ENCODE peak calls at places on chromosomes 12 and 14, in five cellular contexts. W is T-helper 9 cell, P is choroid plexus epithelial cell, J is Caki2, S is RPMI7951. O is an unnamed sample.

GRCh38 chr14:51534623-51535022 is 117.1 kb upstream of the FRMD6 start:
- DNase-seq in J (no peak), P (peak; percentile 62), W (no peak), S (peak; percentile 77), O (peak; percentile 15)

GRCh38 chr12:76455582-76456345 is 103.8 kb downstream of the OSBPL8 start:
- DNase-seq in J (peak; percentile 83), W (no peak), P (peak; percentile 95), S (peak; percentile 79), O (peak; percentile 92)

GRCh38 chr14:64447890-64448667 is 17.2 kb upstream of the AKAP5 start:
- DNase-seq in W (no peak), J (no peak), P (peak; percentile 42), S (no peak), O (no peak)

GRCh38 chr12:130634866-130635265 is 81.2 kb downstream of the RIMBP2 start:
- DNase-seq in J (no peak), W (no peak), P (no peak), S (no peak), O (no peak)

GRCh38 chr14:68655961-68656360 is 136.9 kb downstream of the ZFP36L1 start:
- DNase-seq in W (no peak), P (no peak), J (no peak), S (no peak), O (no peak)

GRCh38 chr12:26566670-26567069 is 266.3 kb downstream of the ITPR2 start:
- DNase-seq in S (no peak), P (no peak), W (no peak), J (no peak), O (no peak)

GRCh38 chr14:65070710-65071033 is 31.6 kb downstream of the MAX start:
- DNase-seq in W (no peak), P (no peak), J (no peak), S (no peak), O (no peak)

GRCh38 chr14:82438416-82438815 is 904.8 kb upstream of the SEL1L start:
- DNase-seq in W (no peak), P (no peak), J (no peak), S (no peak), O (no peak)

GRCh38 chr14:64956697-64957412 is 14.3 kb upstream of the GPX2 start:
- DNase-seq in W (no peak), J (no peak), S (no peak), P (no peak), O (no peak)

GRCh38 chr14:85853996-85854526 is 324.1 kb downstream of the FLRT2 start:
- DNase-seq in J (no peak), W (no peak), S (no peak), P (no peak), O (no peak)

GRCh38 chr12:129550353-129550752 is 353.5 kb downstream of the TMEM132D start:
- DNase-seq in P (no peak), S (no peak), J (no peak), W (no peak), O (no peak)

GRCh38 chr12:41486718-41487117 is 298.6 kb downstream of the PDZRN4 start:
- DNase-seq in S (no peak), J (no peak), P (peak; percentile 65), W (no peak), O (no peak)

GRCh38 chr14:67532998-67533753 is at the start of gene PLEKHH1:
- DNase-seq in J (peak; percentile 72), S (peak; percentile 75), P (peak; percentile 61), W (no peak), O (peak; percentile 46)

GRCh38 chr14:101705733-101706508 is 55.6 kb upstream of the PPP2R5C start:
- DNase-seq in P (peak; percentile 74), S (no peak), W (peak; percentile 56), J (no peak), O (no peak)

GRCh38 chr12:8581098-8581784 is 31.4 kb downstream of the AICDA start:
- DNase-seq in J (no peak), P (no peak), W (no peak), S (no peak), O (no peak)

GRCh38 chr12:91885851-91886250 is 259.8 kb downstream of the BTG1 start:
- DNase-seq in J (no peak), S (no peak), W (no peak), P (no peak), O (no peak)

GRCh38 chr12:31322651-31323248 is 3.2 kb downstream of the SINHCAF start:
- DNase-seq in J (peak; percentile 82), S (peak; percentile 79), P (peak; percentile 56), W (no peak), O (no peak)

GRCh38 chr14:106879241-106879640 is 1352.9 kb downstream of the TMEM121 start:
- DNase-seq in P (no peak), J (no peak), S (no peak), W (peak; percentile 28), O (no peak)

GRCh38 chr12:107801150-107801549 is 26.6 kb downstream of the ASCL4 start:
- DNase-seq in J (no peak), W (no peak), P (peak; percentile 47), S (peak; percentile 30), O (no peak)

GRCh38 chr12:71392521-71393145 is 47.0 kb upstream of the LGR5 start:
- DNase-seq in P (peak; percentile 93), J (peak; percentile 59), S (peak; percentile 62), W (no peak), O (peak; percentile 74)

GRCh38 chr14:53295985-53296582 is 143.0 kb upstream of the DDHD1 start:
- DNase-seq in S (peak; percentile 40), P (peak; percentile 66), W (no peak), J (peak; percentile 14), O (peak; percentile 9)

GRCh38 chr12:67161322-67161918 is 107.7 kb upstream of the CAND1 start:
- DNase-seq in S (peak; percentile 6), W (no peak), J (peak; percentile 39), P (peak; percentile 73), O (peak; percentile 46)

GRCh38 chr12:8871067-8871466 is 43.2 kb upstream of the PHC1 start:
- DNase-seq in S (no peak), P (no peak), W (no peak), J (no peak), O (no peak)

GRCh38 chr14:98022541-98023520 is 1225.6 kb downstream of the VRK1 start:
- DNase-seq in J (no peak), W (no peak), S (no peak), P (no peak), O (no peak)

GRCh38 chr12:106771425-106771824 is 3.1 kb upstream of the RIC8B start:
- DNase-seq in W (no peak), J (no peak), P (no peak), S (no peak), O (no peak)

GRCh38 chr14:33773205-33774030 is 177.5 kb downstream of the EGLN3 start:
- DNase-seq in J (no peak), W (no peak), P (no peak), S (no peak), O (no peak)